ENCODE peak calls at places on chromosome 5, in six cellular contexts. I, U, X, C, M and K are unnamed samples. For H3K27me3, the result is how much of the 10 kb centered on the place peaks cover.

GRCh38 chr5:131382407-131383395 is 118.8 kb downstream of the CDC42SE2 start:
- DNase-seq in U (no peak), C (peak), X (peak), M (peak), I (no peak), K (peak)

GRCh38 chr5:135977375-135977928 is 22.7 kb upstream of the LECT2 start:
- DNase-seq in C (peak), I (peak), M (peak), X (peak), U (peak), K (peak)

GRCh38 chr5:2658421-2658820 is 93.1 kb downstream of the IRX2 start:
- DNase-seq in C (no peak), I (no peak), U (no peak), M (no peak), X (no peak), K (no peak)

GRCh38 chr5:151855701-151856100 is 69.0 kb downstream of the GLRA1 start:
- DNase-seq in U (no peak), C (no peak), X (no peak), I (no peak), M (no peak), K (no peak)

GRCh38 chr5:10338996-10339903 is 14.2 kb upstream of the MARCHF6 start:
- DNase-seq in C (peak), X (no peak), I (no peak), U (no peak), M (peak), K (no peak)

GRCh38 chr5:138639326-138639725 is 64.1 kb upstream of the HSPA9 start:
- DNase-seq in X (no peak), C (peak), M (no peak), I (no peak), U (no peak), K (no peak)

GRCh38 chr5:168793844-168794837 is 215.0 kb upstream of the PANK3 start:
- DNase-seq in I (no peak), M (no peak), U (peak), C (no peak), X (no peak), K (peak)

GRCh38 chr5:77311217-77311571 is 100.7 kb downstream of the PDE8B start:
- DNase-seq in X (no peak), M (no peak), U (no peak), I (no peak), C (no peak), K (no peak)

GRCh38 chr5:53257806-53258373 is 148.3 kb upstream of the MOCS2 start:
- DNase-seq in X (no peak), C (no peak), M (no peak), I (no peak), U (no peak), K (peak)

GRCh38 chr5:77030097-77031071 is at the start of gene AGGF1:
- DNase-seq in C (peak), U (peak), M (peak), I (peak), X (peak), K (peak)

GRCh38 chr5:67404261-67405100 is 207.9 kb upstream of the CD180 start:
- DNase-seq in M (no peak), I (no peak), X (no peak), U (no peak), C (no peak), K (peak)

GRCh38 chr5:672329-673139 is 20.6 kb downstream of the TPPP start:
- DNase-seq in I (peak), M (peak), X (no peak), U (peak), C (peak), K (peak)

GRCh38 chr5:10902145-10902544 is 141.1 kb upstream of the DAP start:
- DNase-seq in X (no peak), I (no peak), U (no peak), M (no peak), C (no peak), K (peak)

GRCh38 chr5:11851402-11851801 is 52.8 kb downstream of the CTNND2 start:
- DNase-seq in C (no peak), I (no peak), M (no peak), U (no peak), X (no peak), K (peak)

GRCh38 chr5:10424124-10424731 is 17.5 kb upstream of the ROPN1L start:
- DNase-seq in I (no peak), U (no peak), M (peak), C (peak), X (peak), K (peak)

GRCh38 chr5:120358949-120359348 is 105.2 kb upstream of the PRR16 start:
- DNase-seq in X (no peak), U (no peak), M (no peak), I (no peak), C (no peak), K (peak)

GRCh38 chr5:55039843-55040242 is 15.8 kb downstream of the GZMK start:
- DNase-seq in X (no peak), C (no peak), M (no peak), I (no peak), U (no peak), K (peak)

GRCh38 chr5:35205606-35206005 is 24.7 kb downstream of the PRLR start:
- DNase-seq in U (no peak), C (no peak), I (no peak), X (no peak), M (no peak), K (no peak)

GRCh38 chr5:172399336-172399735 is 55.0 kb downstream of the SH3PXD2B start:
- DNase-seq in X (no peak), U (no peak), I (no peak), C (no peak), M (no peak), K (no peak)

GRCh38 chr5:132225165-132226032 is 2.3 kb downstream of the P4HA2 start:
- DNase-seq in C (peak), M (peak), U (peak), X (no peak), I (peak), K (peak)

GRCh38 chr5:125044491-125045282 is 298.2 kb upstream of the ZNF608 start:
- DNase-seq in X (no peak), C (no peak), U (no peak), M (no peak), I (no peak), K (no peak)

GRCh38 chr5:52830700-52831099 is 43.0 kb downstream of the ITGA1 start:
- DNase-seq in U (no peak), X (no peak), I (no peak), C (no peak), M (no peak), K (no peak)

GRCh38 chr5:141513627-141514329 is 24.9 kb downstream of the PCDHGC5 start:
- DNase-seq in C (peak), I (peak), M (peak), U (peak), X (no peak), K (peak)

GRCh38 chr5:59328801-59329296 is 564.7 kb downstream of the PDE4D start:
- DNase-seq in M (no peak), X (no peak), I (no peak), C (no peak), U (no peak), K (no peak)

GRCh38 chr5:148437249-148437648 is 53.5 kb downstream of the FBXO38 start:
- DNase-seq in M (no peak), C (no peak), X (no peak), U (no peak), I (no peak), K (no peak)

GRCh38 chr5:29795253-29795652 is 1398.2 kb upstream of the CDH6 start:
- DNase-seq in U (no peak), I (no peak), X (no peak), C (no peak), M (no peak), K (no peak)

GRCh38 chr5:82447913-82448312 is 169.8 kb upstream of the RPS23 start:
- DNase-seq in X (no peak), M (no peak), C (no peak), I (no peak), U (no peak), K (no peak)

GRCh38 chr5:59354274-59354673 is 539.3 kb downstream of the PDE4D start:
- DNase-seq in U (no peak), X (no peak), C (no peak), I (no peak), M (no peak), K (peak)

GRCh38 chr5:181241393-181241975 is 2.2 kb downstream of the RACK1 start:
- DNase-seq in X (no peak), U (peak), I (no peak), C (no peak), M (no peak), K (peak)
- TF ChIP-seq CTCF in X (no peak), U (no peak), I (no peak), C (no peak), M (no peak), K (peak)

GRCh38 chr5:176618783-176619182 is 8.8 kb upstream of the GPRIN1 start:
- DNase-seq in C (no peak), I (no peak), M (no peak), U (no peak), X (no peak), K (no peak)
- H3K27me3 ChIP-seq in C (half or more), I (half or more), M (under half), U (half or more), X (under half), K (under half)

GRCh38 chr5:158811921-158812320 is 287.8 kb downstream of the EBF1 start:
- DNase-seq in I (no peak), X (no peak), C (no peak), U (no peak), M (no peak), K (no peak)

GRCh38 chr5:158814521-158814920 is 285.2 kb downstream of the EBF1 start:
- DNase-seq in C (no peak), X (no peak), U (no peak), I (no peak), M (no peak), K (no peak)

GRCh38 chr5:158811350-158811749 is 288.4 kb downstream of the EBF1 start:
- DNase-seq in C (no peak), M (no peak), U (no peak), I (no peak), X (no peak), K (no peak)

GRCh38 chr5:158812381-158812780 is 287.3 kb downstream of the EBF1 start:
- DNase-seq in M (peak), C (no peak), X (no peak), U (no peak), I (peak), K (no peak)

DNA sequence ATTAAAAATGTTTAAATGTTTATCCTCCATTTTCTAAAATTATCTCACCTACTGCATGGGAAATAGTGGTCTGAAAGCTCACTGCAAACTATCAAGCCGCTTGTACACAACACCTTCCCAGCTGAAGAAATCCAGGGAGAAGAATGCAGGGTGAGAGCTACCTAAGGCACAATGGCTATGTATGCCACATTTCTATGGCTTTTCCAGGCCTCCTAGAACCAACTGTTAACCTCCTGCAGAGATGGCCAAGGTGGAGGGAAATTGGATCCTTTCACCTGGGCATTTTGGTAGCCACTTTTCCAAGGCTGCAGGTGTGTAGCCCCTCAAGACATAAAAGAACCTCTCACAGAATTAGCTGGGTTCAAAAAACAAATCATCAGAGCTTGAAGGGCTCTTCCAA is 286.4 kb downstream of the EBF1 start:
- DNase-seq in C (peak), X (no peak), U (no peak), M (no peak), I (no peak), K (no peak)
- TF ChIP-seq CTCF in C (no peak), X (no peak), U (no peak), M (no peak), I (no peak), K (no peak)

DNA sequence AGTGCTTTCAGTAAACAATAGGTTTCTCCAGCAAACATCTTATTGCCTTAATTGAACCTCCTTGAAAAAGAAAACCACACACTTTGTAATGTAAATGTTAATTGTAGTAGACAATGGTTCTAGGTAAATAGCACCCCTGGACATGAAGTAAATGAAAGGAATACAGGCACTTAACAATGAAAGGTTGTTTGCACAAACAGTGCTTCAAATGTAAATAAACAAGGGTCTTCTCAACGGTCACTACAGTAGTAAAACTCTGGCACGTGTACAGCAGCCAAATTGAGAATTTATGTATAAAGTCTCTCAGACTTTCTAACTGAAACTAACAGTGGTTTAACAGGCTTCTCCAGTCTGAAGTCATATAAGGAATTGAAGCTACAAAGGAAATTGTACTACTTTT is 218.4 kb downstream of the MEF2C start:
- DNase-seq in I (no peak), C (no peak), X (no peak), M (no peak), U (no peak), K (no peak)
- H3K27me3 ChIP-seq in I (half or more), C (half or more), X (under half), M (half or more), U (half or more), K (under half)

GRCh38 chr5:127958421-127959011 is 125.0 kb upstream of the SLC12A2 start:
- DNase-seq in M (no peak), U (no peak), X (no peak), I (no peak), C (no peak), K (no peak)

GRCh38 chr5:127959152-127959764 is 124.3 kb upstream of the SLC12A2 start:
- DNase-seq in U (peak), C (no peak), M (no peak), X (peak), I (peak), K (peak)

GRCh38 chr5:127961764-127962148 is 121.8 kb upstream of the SLC12A2 start:
- DNase-seq in U (no peak), C (no peak), X (no peak), I (no peak), M (no peak), K (no peak)

GRCh38 chr5:127961006-127961763 is 122.4 kb upstream of the SLC12A2 start:
- DNase-seq in M (no peak), C (no peak), I (peak), X (no peak), U (no peak), K (no peak)

DNA sequence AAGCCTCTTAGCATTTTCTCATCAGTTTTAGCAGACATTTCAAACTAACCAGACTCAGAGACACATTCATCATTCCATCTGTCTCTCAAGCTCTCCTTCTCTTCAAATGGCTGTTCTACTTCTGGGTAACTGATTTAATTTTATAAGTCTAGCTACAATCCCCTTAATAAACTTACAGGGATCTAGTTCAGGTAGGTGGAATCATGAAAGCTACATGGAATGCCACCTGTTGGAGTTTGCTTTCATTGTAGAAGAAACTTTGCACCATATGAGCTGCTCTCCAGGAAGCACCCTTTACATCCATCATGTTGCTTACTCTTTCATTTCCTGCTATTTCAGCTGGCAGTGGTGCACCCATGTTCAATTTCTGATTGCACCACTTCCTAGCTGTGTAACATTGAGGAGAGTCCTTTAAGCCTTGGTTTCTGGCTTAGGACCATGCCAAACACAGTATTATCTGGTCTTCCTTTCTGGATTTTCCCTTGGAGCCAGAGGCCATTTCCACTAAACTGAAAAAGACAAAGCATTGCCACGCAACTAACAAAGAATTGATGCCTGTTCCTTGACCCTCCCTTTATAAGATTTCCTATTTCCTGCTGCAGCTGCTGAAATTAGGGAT is 123.3 kb upstream of the SLC12A2 start:
- DNase-seq in I (no peak), C (no peak), M (no peak), X (no peak), U (no peak), K (no peak)
- TF ChIP-seq CTCF in I (no peak), C (no peak), M (no peak), X (no peak), U (no peak), K (no peak)